ENCODE peak calls at places on chromosomes 13 and 19, in six cellular contexts. L, E, P, W, O and V are unnamed samples.
A peak's percentile ranks its signal among the peaks of the same experiment; 100 is the strongest.

GRCh38 chr13:46321494-46322225 is 65.4 kb downstream of the RUBCNL start:
- DNase-seq in O (peak; percentile 47), E (no peak), P (no peak), W (no peak), L (no peak), V (peak; percentile 45)

GRCh38 chr19:50039968-50040367 is 14.2 kb downstream of the ZNF473 start:
- DNase-seq in P (no peak), L (no peak), O (no peak), W (no peak), E (no peak), V (no peak)

GRCh38 chr19:43780706-43781525 is at the start of gene KCNN4:
- DNase-seq in O (peak; percentile 63), W (peak; percentile 70), L (no peak), E (no peak), P (no peak), V (peak; percentile 83)

GRCh38 chr13:23506821-23507210 is 63.4 kb upstream of the TNFRSF19 start:
- DNase-seq in E (no peak), P (no peak), W (no peak), L (no peak), O (no peak), V (peak; percentile 95)

GRCh38 chr19:29964171-29964570 is 22.1 kb downstream of the URI1 start:
- DNase-seq in P (no peak), O (no peak), L (no peak), E (no peak), W (no peak), V (no peak)

GRCh38 chr19:1163283-1163933 is 10.7 kb downstream of the SBNO2 start:
- DNase-seq in P (no peak), E (no peak), W (peak; percentile 85), O (no peak), L (no peak), V (no peak)

GRCh38 chr19:38792250-38793111 is 3.5 kb downstream of the LGALS7B start:
- DNase-seq in L (no peak), E (no peak), O (no peak), P (no peak), W (peak; percentile 82), V (no peak)

GRCh38 chr13:50310734-50311133 is 295.5 kb downstream of the KCNRG start:
- DNase-seq in P (no peak), E (no peak), W (no peak), L (no peak), O (no peak), V (no peak)

GRCh38 chr13:73339086-73339485 is 280.3 kb downstream of the KLF5 start:
- DNase-seq in O (no peak), P (no peak), E (no peak), L (no peak), W (no peak), V (peak; percentile 22)

GRCh38 chr19:5718579-5719273 is 1.2 kb downstream of the LONP1 start:
- DNase-seq in E (no peak), W (no peak), L (no peak), P (no peak), O (peak; percentile 30), V (peak; percentile 81)

GRCh38 chr19:55545913-55546495 is 661 bp upstream of the SBK3 start:
- DNase-seq in P (no peak), L (no peak), E (no peak), O (no peak), W (no peak), V (no peak)

GRCh38 chr13:97369269-97369893 is 64.6 kb upstream of the RAP2A start:
- DNase-seq in E (no peak), P (no peak), W (no peak), L (no peak), O (no peak), V (peak; percentile 26)

GRCh38 chr19:41744850-41745249 is 10.5 kb upstream of the CEACAM6 start:
- DNase-seq in O (no peak), E (no peak), W (no peak), L (no peak), P (no peak), V (no peak)

GRCh38 chr13:109211616-109212015 is 574.8 kb downstream of the IRS2 start:
- DNase-seq in P (no peak), W (no peak), E (no peak), L (no peak), O (no peak), V (peak; percentile 92)

GRCh38 chr13:69856331-69856730 is 251.3 kb upstream of the ATXN8OS start:
- DNase-seq in L (no peak), E (no peak), O (no peak), P (no peak), W (no peak), V (no peak)

GRCh38 chr19:35565016-35565856 is 1.8 kb upstream of the ATP4A start:
- DNase-seq in L (no peak), W (no peak), O (no peak), P (no peak), E (no peak), V (no peak)

GRCh38 chr19:39223703-39224279 is 19.7 kb upstream of the SYCN start:
- DNase-seq in E (no peak), L (no peak), P (no peak), W (no peak), O (no peak), V (peak; percentile 28)

GRCh38 chr13:110565296-110565695 is 3.8 kb upstream of the RAB20 start:
- DNase-seq in W (peak; percentile 7), L (no peak), O (no peak), E (no peak), P (no peak), V (peak; percentile 39)

GRCh38 chr19:56098731-56099577 is 22.1 kb downstream of the ZNF787 start:
- DNase-seq in O (no peak), W (no peak), P (no peak), L (no peak), E (no peak), V (no peak)

GRCh38 chr19:19278315-19278714 is 5.2 kb upstream of the TM6SF2 start:
- DNase-seq in W (no peak), E (no peak), O (no peak), L (no peak), P (no peak), V (no peak)

GRCh38 chr19:1175020-1175419 is 952 bp upstream of the SBNO2 start:
- DNase-seq in O (no peak), E (no peak), P (no peak), L (no peak), W (no peak), V (no peak)

GRCh38 chr19:1045247-1045603 is 5.3 kb downstream of the ABCA7 start:
- DNase-seq in E (peak; percentile 71), O (peak; percentile 80), L (no peak), P (no peak), W (no peak), V (peak; percentile 49)

GRCh38 chr19:13758795-13759194 is 5.5 kb upstream of the MRI1 start:
- DNase-seq in L (no peak), E (no peak), P (no peak), O (no peak), W (no peak), V (no peak)

GRCh38 chr19:54667217-54667616 is 4.4 kb downstream of the LILRB4 start:
- DNase-seq in P (no peak), E (no peak), O (no peak), W (no peak), L (no peak), V (no peak)

GRCh38 chr19:28980236-28980868 is 232.6 kb downstream of the UQCRFS1 start:
- DNase-seq in P (no peak), L (no peak), W (no peak), E (no peak), O (no peak), V (no peak)

GRCh38 chr13:114131581-114132418 is 623 bp downstream of the RASA3 start:
- DNase-seq in E (no peak), L (no peak), W (no peak), O (no peak), P (no peak), V (peak; percentile 45)

GRCh38 chr19:35545855-35546381 is 492 bp downstream of the TMEM147 start:
- DNase-seq in P (no peak), E (no peak), L (peak; percentile 29), W (peak; percentile 76), O (peak; percentile 69), V (peak; percentile 22)

GRCh38 chr19:46639356-46640061 is 3.5 kb upstream of the GNG8 start:
- DNase-seq in O (no peak), E (no peak), P (no peak), W (peak; percentile 77), L (no peak), V (peak; percentile 68)

GRCh38 chr19:46674416-46675178 is 13.6 kb upstream of the DACT3 start:
- DNase-seq in E (peak; percentile 6), P (no peak), W (no peak), L (no peak), O (no peak), V (no peak)

GRCh38 chr13:113209880-113210421 is 538 bp downstream of the CUL4A start:
- DNase-seq in W (peak; percentile 87), P (no peak), L (no peak), O (peak; percentile 37), E (peak; percentile 27), V (peak; percentile 59)

GRCh38 chr13:100600915-100601314 is 12.3 kb upstream of the GGACT start:
- DNase-seq in O (no peak), L (no peak), P (no peak), E (no peak), W (no peak), V (no peak)

GRCh38 chr13:77732287-77732686 is 34.8 kb downstream of the SLAIN1 start:
- DNase-seq in L (no peak), W (no peak), E (no peak), O (no peak), P (no peak), V (no peak)